ENCODE peak calls at places on chromosomes 16 and 17, in nine cellular contexts. M is mucosa of descending colon, W is RWPE2, Z is PC-3, X is body of pancreas, L is upper lobe of right lung, U is heart right ventricle, T is Peyer's patch, N is IMR-90. Y is an unnamed sample. For H3K36me3, the result is how much of the 10 kb centered on the place peaks cover.

GRCh38 chr17:82273327-82274133 is at the start of gene CSNK1D:
- DNase-seq in M (peak), W (peak), Z (peak), X (peak), L (peak), U (peak), T (peak), N (peak), Y (peak)

GRCh38 chr16:76157629-76158028 is 119.6 kb upstream of the CNTNAP4 start:
- DNase-seq in M (no peak), W (no peak), Z (no peak), X (no peak), L (no peak), U (no peak), T (no peak), N (no peak), Y (no peak)

GRCh38 chr16:14427371-14427948 is 202.6 kb downstream of the PARN start:
- DNase-seq in M (no peak), W (no peak), Z (peak), X (no peak), L (no peak), U (no peak), T (no peak), N (peak), Y (no peak)

GRCh38 chr17:61482467-61482866 is 30.2 kb downstream of the TBX4 start:
- DNase-seq in M (no peak), W (no peak), Z (no peak), X (no peak), L (no peak), U (no peak), T (no peak), N (no peak), Y (no peak)

GRCh38 chr17:78783711-78784396 is 1.8 kb upstream of the CYTH1 start:
- DNase-seq in M (no peak), W (no peak), Z (no peak), X (peak), L (peak), U (no peak), T (no peak), N (no peak), Y (no peak)

GRCh38 chr16:9002042-9002441 is 38.3 kb upstream of the USP7 start:
- DNase-seq in M (no peak), W (no peak), Z (no peak), X (no peak), L (no peak), U (no peak), T (no peak), N (no peak), Y (no peak)

GRCh38 chr16:66935319-66936011 is at the start of gene CES2:
- DNase-seq in M (peak), W (peak), Z (peak), X (peak), L (no peak), U (peak), T (peak), N (peak), Y (peak)

GRCh38 chr16:57049678-57050077 is 42.7 kb upstream of the CPNE2 start:
- DNase-seq in M (no peak), W (no peak), Z (no peak), X (no peak), L (no peak), U (no peak), T (no peak), N (no peak), Y (no peak)

GRCh38 chr17:77287432-77288068 is 146.8 kb downstream of the SEC14L1 start:
- DNase-seq in M (peak), W (peak), Z (peak), X (peak), L (no peak), U (peak), T (no peak), N (peak), Y (peak)

DNA sequence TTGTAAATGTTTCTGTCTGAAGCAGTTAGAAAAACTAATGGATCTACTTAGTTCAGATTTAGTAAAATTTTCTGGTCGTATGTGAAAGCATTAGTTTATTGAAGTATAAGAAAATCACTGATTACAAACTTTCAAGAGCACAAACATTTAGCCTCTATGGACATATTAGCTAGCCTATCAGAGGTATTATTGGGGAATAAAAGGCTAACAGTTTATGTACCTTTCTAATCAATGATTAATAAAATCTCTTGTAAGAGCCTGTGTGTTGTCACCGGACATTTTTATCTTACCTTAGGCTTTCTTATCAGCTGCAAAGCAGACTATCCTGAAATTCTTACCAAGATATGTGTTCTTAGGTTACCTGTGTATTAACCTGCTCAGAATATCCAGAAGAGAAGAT is 21.2 kb downstream of the ZPBP2 start:
- DNase-seq in M (no peak), W (no peak), Z (no peak), X (no peak), L (no peak), U (no peak), T (no peak), N (no peak), Y (no peak)
- H3K36me3 ChIP-seq in M (under half), W (under half), Z (under half), X (under half), L (under half), U (under half), T (under half), N (under half), Y (under half)

GRCh38 chr16:25854141-25854540 is 162.4 kb downstream of the HS3ST4 start:
- DNase-seq in M (no peak), W (no peak), Z (no peak), X (no peak), L (no peak), U (no peak), T (no peak), N (no peak), Y (no peak)

GRCh38 chr16:25859645-25860044 is 167.9 kb downstream of the HS3ST4 start:
- DNase-seq in M (no peak), W (no peak), Z (no peak), X (no peak), L (no peak), U (no peak), T (no peak), N (no peak), Y (no peak)

GRCh38 chr16:25855063-25855462 is 163.3 kb downstream of the HS3ST4 start:
- DNase-seq in M (no peak), W (no peak), Z (no peak), X (no peak), L (no peak), U (no peak), T (no peak), N (no peak), Y (no peak)

GRCh38 chr16:25855818-25856217 is 164.1 kb downstream of the HS3ST4 start:
- DNase-seq in M (no peak), W (no peak), Z (no peak), X (no peak), L (no peak), U (no peak), T (no peak), N (no peak), Y (no peak)
- H3K4me3 ChIP-seq in M (no peak), W (no peak), Z (no peak), X (no peak), L (no peak), U (no peak), T (no peak), N (no peak), Y (no peak)

DNA sequence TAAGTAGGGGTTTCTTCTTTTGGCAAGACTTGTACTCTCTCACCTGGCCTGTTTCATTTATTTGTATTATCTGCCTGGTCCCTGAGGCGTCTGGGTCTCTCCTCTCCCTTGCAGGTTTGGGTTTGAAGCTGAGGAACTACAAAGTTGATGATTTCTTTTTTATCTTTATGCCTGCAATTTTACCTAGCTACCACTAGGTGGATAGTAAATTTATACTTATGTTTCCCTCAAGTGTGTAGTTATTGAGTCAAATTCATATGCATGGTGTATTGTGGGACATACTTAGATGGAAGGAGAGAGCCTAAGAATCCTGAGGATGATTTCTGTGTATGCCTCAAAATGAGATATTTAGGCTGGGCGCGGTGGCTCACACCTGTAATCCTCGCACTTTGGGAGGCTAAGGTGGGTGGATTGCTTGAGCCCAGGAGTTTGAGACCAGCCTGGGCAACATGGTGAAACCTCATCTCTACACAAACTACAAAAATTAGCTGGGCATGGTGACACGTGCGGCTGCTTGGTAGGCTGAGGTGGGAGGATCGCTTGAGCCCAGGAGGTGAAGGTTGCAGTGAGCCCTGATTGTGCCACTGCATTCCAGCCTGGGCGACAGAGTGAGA is 13.6 kb downstream of the TMEM98 start:
- DNase-seq in M (no peak), W (no peak), Z (peak), X (no peak), L (no peak), U (no peak), T (no peak), N (no peak), Y (no peak)
- TF ChIP-seq CTCF in M (no peak), W (peak), Z (peak), X (peak), L (peak), U (peak), T (peak), N (peak), Y (peak)

DNA sequence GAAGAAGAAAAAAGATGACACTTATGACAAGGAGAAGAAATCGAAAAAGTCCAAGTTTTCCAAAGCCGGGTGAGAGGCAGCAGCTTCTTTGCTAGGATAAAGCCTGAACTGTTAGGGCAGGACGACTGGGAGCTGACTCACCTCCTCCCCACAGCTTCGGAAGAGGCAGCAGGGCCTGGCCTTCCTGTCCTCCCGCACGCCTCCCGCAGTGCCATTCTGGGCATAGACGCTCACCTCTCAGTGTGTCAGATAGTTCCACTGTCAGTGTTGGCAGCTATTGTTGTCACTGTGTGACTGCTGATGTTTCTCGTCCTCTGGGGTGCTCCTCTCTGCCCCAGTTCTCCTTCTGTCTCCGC is 12.6 kb downstream of the UBN1 start:
- DNase-seq in M (no peak), W (no peak), Z (peak), X (no peak), L (no peak), U (no peak), T (no peak), N (peak), Y (no peak)
- H3K36me3 ChIP-seq in M (under half), W (half or more), Z (under half), X (under half), L (half or more), U (half or more), T (under half), N (half or more), Y (under half)

GRCh38 chr16:24999856-25000447 is 15.2 kb downstream of the ARHGAP17 start:
- DNase-seq in M (no peak), W (no peak), Z (peak), X (peak), L (no peak), U (no peak), T (no peak), N (no peak), Y (no peak)
- H3K4me3 ChIP-seq in M (no peak), W (no peak), Z (no peak), X (no peak), L (no peak), U (no peak), T (no peak), N (no peak), Y (peak)

GRCh38 chr16:47113130-47113529 is 30.6 kb downstream of the NETO2 start:
- DNase-seq in M (no peak), W (no peak), Z (no peak), X (no peak), L (no peak), U (no peak), T (no peak), N (no peak), Y (no peak)
- TF ChIP-seq CTCF in M (no peak), W (no peak), Z (no peak), X (no peak), L (no peak), U (no peak), T (no peak), N (no peak), Y (no peak)